ENCODE peak calls at places on chromosomes 6 and 20, in six cellular contexts. One of them, this sample, is unnamed.

GRCh38 chr6:142378138-142378875 is 76.5 kb downstream of the ADGRG6 start:
- DNase-seq in AG09309: peak
- DNase-seq in cardiac muscle cell: peak
- DNase-seq in pancreas: no peak
- DNase-seq in lower lobe of right lung: no peak
- DNase-seq in AG10803: peak
- DNase-seq in this sample: peak

GRCh38 chr6:130412556-130413290 is 46.9 kb downstream of the TMEM200A start:
- DNase-seq in AG09309: no peak
- DNase-seq in cardiac muscle cell: no peak
- DNase-seq in pancreas: no peak
- DNase-seq in lower lobe of right lung: no peak
- DNase-seq in AG10803: peak
- DNase-seq in this sample: peak

GRCh38 chr20:35648836-35649235 is 15.9 kb downstream of the CPNE1 start:
- DNase-seq in AG09309: no peak
- DNase-seq in cardiac muscle cell: no peak
- DNase-seq in pancreas: no peak
- DNase-seq in lower lobe of right lung: no peak
- DNase-seq in AG10803: peak
- DNase-seq in this sample: peak

GRCh38 chr6:33895296-33895695 is 91.5 kb upstream of the MLN start:
- DNase-seq in AG09309: no peak
- DNase-seq in cardiac muscle cell: no peak
- DNase-seq in pancreas: no peak
- DNase-seq in lower lobe of right lung: peak
- DNase-seq in AG10803: no peak
- DNase-seq in this sample: no peak

GRCh38 chr6:150336299-150336698 is 32.5 kb upstream of the IYD start:
- DNase-seq in AG09309: no peak
- DNase-seq in cardiac muscle cell: no peak
- DNase-seq in pancreas: no peak
- DNase-seq in lower lobe of right lung: no peak
- DNase-seq in AG10803: peak
- DNase-seq in this sample: peak

GRCh38 chr6:88374556-88374955 is 208.4 kb upstream of the CNR1 start:
- DNase-seq in AG09309: no peak
- DNase-seq in cardiac muscle cell: no peak
- DNase-seq in pancreas: no peak
- DNase-seq in lower lobe of right lung: no peak
- DNase-seq in AG10803: no peak
- DNase-seq in this sample: no peak

GRCh38 chr6:17012421-17013225 is 89.2 kb upstream of the STMND1 start:
- DNase-seq in AG09309: no peak
- DNase-seq in cardiac muscle cell: peak
- DNase-seq in pancreas: no peak
- DNase-seq in lower lobe of right lung: no peak
- DNase-seq in AG10803: peak
- DNase-seq in this sample: no peak

GRCh38 chr20:37417857-37418501 is 72.0 kb downstream of the SRC start:
- DNase-seq in AG09309: no peak
- DNase-seq in cardiac muscle cell: no peak
- DNase-seq in pancreas: no peak
- DNase-seq in lower lobe of right lung: no peak
- DNase-seq in AG10803: peak
- DNase-seq in this sample: peak

GRCh38 chr6:45988635-45989034 is 27.0 kb downstream of the CLIC5 start:
- DNase-seq in AG09309: no peak
- DNase-seq in cardiac muscle cell: peak
- DNase-seq in pancreas: no peak
- DNase-seq in lower lobe of right lung: no peak
- DNase-seq in AG10803: no peak
- DNase-seq in this sample: no peak

GRCh38 chr6:47438481-47439347 is 38.9 kb upstream of the CD2AP start:
- DNase-seq in AG09309: no peak
- DNase-seq in cardiac muscle cell: no peak
- DNase-seq in pancreas: no peak
- DNase-seq in lower lobe of right lung: no peak
- DNase-seq in AG10803: no peak
- DNase-seq in this sample: no peak

GRCh38 chr20:11445891-11446290 is 471.8 kb upstream of the BTBD3 start:
- DNase-seq in AG09309: no peak
- DNase-seq in cardiac muscle cell: no peak
- DNase-seq in pancreas: no peak
- DNase-seq in lower lobe of right lung: no peak
- DNase-seq in AG10803: peak
- DNase-seq in this sample: peak

GRCh38 chr6:713351-713750 is 20.4 kb upstream of the EXOC2 start:
- DNase-seq in AG09309: no peak
- DNase-seq in cardiac muscle cell: no peak
- DNase-seq in pancreas: no peak
- DNase-seq in lower lobe of right lung: no peak
- DNase-seq in AG10803: peak
- DNase-seq in this sample: no peak

GRCh38 chr6:44494011-44494501 is 106.5 kb downstream of the CDC5L start:
- DNase-seq in AG09309: peak
- DNase-seq in cardiac muscle cell: no peak
- DNase-seq in pancreas: no peak
- DNase-seq in lower lobe of right lung: no peak
- DNase-seq in AG10803: peak
- DNase-seq in this sample: peak

GRCh38 chr6:13486679-13487121 is 700 bp downstream of the GFOD1 start:
- DNase-seq in AG09309: no peak
- DNase-seq in cardiac muscle cell: peak
- DNase-seq in pancreas: peak
- DNase-seq in lower lobe of right lung: peak
- DNase-seq in AG10803: peak
- DNase-seq in this sample: peak

GRCh38 chr6:89927788-89928565 is 33.7 kb downstream of the GJA10 start:
- DNase-seq in AG09309: no peak
- DNase-seq in cardiac muscle cell: no peak
- DNase-seq in pancreas: no peak
- DNase-seq in lower lobe of right lung: no peak
- DNase-seq in AG10803: no peak
- DNase-seq in this sample: peak

GRCh38 chr6:68826501-68826900 is 191.4 kb downstream of the ADGRB3 start:
- DNase-seq in AG09309: no peak
- DNase-seq in cardiac muscle cell: no peak
- DNase-seq in pancreas: no peak
- DNase-seq in lower lobe of right lung: no peak
- DNase-seq in AG10803: no peak
- DNase-seq in this sample: no peak

GRCh38 chr6:14324042-14324441 is 206.5 kb downstream of the CD83 start:
- DNase-seq in AG09309: no peak
- DNase-seq in cardiac muscle cell: no peak
- DNase-seq in pancreas: no peak
- DNase-seq in lower lobe of right lung: no peak
- DNase-seq in AG10803: no peak
- DNase-seq in this sample: no peak

GRCh38 chr6:137904822-137905617 is 38.0 kb downstream of the TNFAIP3 start:
- DNase-seq in AG09309: no peak
- DNase-seq in cardiac muscle cell: no peak
- DNase-seq in pancreas: peak
- DNase-seq in lower lobe of right lung: peak
- DNase-seq in AG10803: peak
- DNase-seq in this sample: no peak

GRCh38 chr6:57040011-57040410 is 6.5 kb upstream of the KIAA1586 start:
- DNase-seq in AG09309: no peak
- DNase-seq in cardiac muscle cell: no peak
- DNase-seq in pancreas: no peak
- DNase-seq in lower lobe of right lung: no peak
- DNase-seq in AG10803: no peak
- DNase-seq in this sample: peak

GRCh38 chr20:32792316-32792715 is 27.4 kb upstream of the MAPRE1 start:
- DNase-seq in AG09309: no peak
- DNase-seq in cardiac muscle cell: peak
- DNase-seq in pancreas: no peak
- DNase-seq in lower lobe of right lung: no peak
- DNase-seq in AG10803: peak
- DNase-seq in this sample: no peak

GRCh38 chr20:22815584-22815983 is 219.5 kb upstream of the SSTR4 start:
- DNase-seq in AG09309: no peak
- DNase-seq in cardiac muscle cell: no peak
- DNase-seq in pancreas: no peak
- DNase-seq in lower lobe of right lung: no peak
- DNase-seq in AG10803: no peak
- DNase-seq in this sample: no peak

GRCh38 chr20:43537921-43538854 is 20.6 kb upstream of the SGK2 start:
- DNase-seq in AG09309: peak
- DNase-seq in cardiac muscle cell: peak
- DNase-seq in pancreas: peak
- DNase-seq in lower lobe of right lung: peak
- DNase-seq in AG10803: peak
- DNase-seq in this sample: peak

GRCh38 chr6:25050356-25050755 is 114.6 kb upstream of the RIPOR2 start:
- DNase-seq in AG09309: no peak
- DNase-seq in cardiac muscle cell: no peak
- DNase-seq in pancreas: no peak
- DNase-seq in lower lobe of right lung: no peak
- DNase-seq in AG10803: peak
- DNase-seq in this sample: peak

GRCh38 chr6:132728616-132729015 is 14.8 kb upstream of the VNN1 start:
- DNase-seq in AG09309: no peak
- DNase-seq in cardiac muscle cell: no peak
- DNase-seq in pancreas: no peak
- DNase-seq in lower lobe of right lung: no peak
- DNase-seq in AG10803: no peak
- DNase-seq in this sample: no peak

GRCh38 chr6:40358473-40359460 is 228.4 kb downstream of the LRFN2 start:
- DNase-seq in AG09309: no peak
- DNase-seq in cardiac muscle cell: no peak
- DNase-seq in pancreas: no peak
- DNase-seq in lower lobe of right lung: no peak
- DNase-seq in AG10803: no peak
- DNase-seq in this sample: no peak

DNA sequence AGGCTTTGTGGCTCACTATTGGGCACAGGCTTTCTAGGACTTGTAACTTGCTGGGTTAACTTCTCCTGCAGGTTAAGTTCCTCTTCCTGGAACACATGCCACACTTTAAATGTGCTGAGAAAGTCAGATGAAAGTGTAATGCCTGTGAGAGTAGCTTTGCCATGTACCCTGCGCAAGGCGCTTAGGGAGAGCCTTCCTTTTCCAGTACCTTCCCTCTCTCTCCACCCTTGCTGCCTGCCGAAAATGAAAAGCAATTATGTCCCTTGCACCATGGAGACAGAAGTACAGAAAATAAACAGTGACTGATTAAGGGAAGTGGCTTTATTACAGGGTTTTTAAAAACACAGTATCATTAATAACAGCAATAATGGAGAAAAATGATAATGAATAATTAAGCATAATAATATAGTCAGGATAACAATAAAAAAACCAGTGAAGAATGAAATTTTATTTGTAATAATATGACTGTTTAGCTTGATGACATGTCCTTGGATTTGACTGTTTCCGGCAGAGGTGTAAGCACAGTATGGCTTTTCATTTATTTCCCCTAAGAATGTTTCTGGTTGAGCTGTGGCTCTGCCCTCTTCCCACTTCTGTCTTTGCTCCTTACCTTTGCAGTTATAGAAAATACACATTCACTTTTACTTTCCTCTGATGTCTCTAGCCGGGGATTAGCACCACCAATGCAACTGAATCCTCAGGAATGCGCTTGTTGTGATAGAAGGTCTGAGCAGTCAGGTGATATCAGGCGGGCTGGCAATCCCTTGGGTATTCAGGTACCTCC is 472.3 kb upstream of the CITED2 start:
- DNase-seq in AG09309: no peak
- DNase-seq in cardiac muscle cell: peak
- DNase-seq in pancreas: no peak
- DNase-seq in lower lobe of right lung: peak
- DNase-seq in AG10803: no peak
- DNase-seq in this sample: no peak
- H3K4me3 ChIP-seq in AG09309: no peak
- H3K4me3 ChIP-seq in cardiac muscle cell: no peak
- H3K4me3 ChIP-seq in pancreas: no peak
- H3K4me3 ChIP-seq in lower lobe of right lung: no peak
- H3K4me3 ChIP-seq in AG10803: no peak
- H3K4me3 ChIP-seq in this sample: no peak

GRCh38 chr6:159169193-159169555 is at the start of gene FNDC1:
- DNase-seq in AG09309: no peak
- DNase-seq in cardiac muscle cell: peak
- DNase-seq in pancreas: no peak
- DNase-seq in lower lobe of right lung: peak
- DNase-seq in AG10803: peak
- DNase-seq in this sample: no peak
- TF ChIP-seq CTCF in AG09309: peak
- TF ChIP-seq CTCF in cardiac muscle cell: no peak
- TF ChIP-seq CTCF in pancreas: no peak
- TF ChIP-seq CTCF in lower lobe of right lung: no peak
- TF ChIP-seq CTCF in AG10803: no peak
- TF ChIP-seq CTCF in this sample: no peak

DNA sequence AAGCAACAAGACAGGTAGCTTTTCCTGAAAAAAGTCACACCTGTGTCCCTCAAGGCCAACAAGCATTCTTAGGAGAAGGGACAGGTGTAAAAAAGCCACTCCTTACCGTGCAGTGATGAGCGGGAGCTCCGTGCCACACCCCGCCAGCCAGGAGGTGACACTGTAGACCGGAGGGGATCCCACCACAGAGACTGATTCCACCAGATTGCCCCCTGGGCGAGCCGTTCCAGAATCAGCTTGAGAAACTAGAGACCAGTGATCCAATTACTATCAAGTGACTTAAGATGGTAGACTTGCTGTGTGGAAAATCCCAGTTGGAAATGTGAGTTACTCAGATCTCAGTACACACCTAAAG is 37.4 kb downstream of the PKHD1 start:
- DNase-seq in AG09309: no peak
- DNase-seq in cardiac muscle cell: no peak
- DNase-seq in pancreas: no peak
- DNase-seq in lower lobe of right lung: no peak
- DNase-seq in AG10803: no peak
- DNase-seq in this sample: no peak
- H3K4me3 ChIP-seq in AG09309: no peak
- H3K4me3 ChIP-seq in cardiac muscle cell: no peak
- H3K4me3 ChIP-seq in pancreas: no peak
- H3K4me3 ChIP-seq in lower lobe of right lung: no peak
- H3K4me3 ChIP-seq in AG10803: no peak
- H3K4me3 ChIP-seq in this sample: no peak

DNA sequence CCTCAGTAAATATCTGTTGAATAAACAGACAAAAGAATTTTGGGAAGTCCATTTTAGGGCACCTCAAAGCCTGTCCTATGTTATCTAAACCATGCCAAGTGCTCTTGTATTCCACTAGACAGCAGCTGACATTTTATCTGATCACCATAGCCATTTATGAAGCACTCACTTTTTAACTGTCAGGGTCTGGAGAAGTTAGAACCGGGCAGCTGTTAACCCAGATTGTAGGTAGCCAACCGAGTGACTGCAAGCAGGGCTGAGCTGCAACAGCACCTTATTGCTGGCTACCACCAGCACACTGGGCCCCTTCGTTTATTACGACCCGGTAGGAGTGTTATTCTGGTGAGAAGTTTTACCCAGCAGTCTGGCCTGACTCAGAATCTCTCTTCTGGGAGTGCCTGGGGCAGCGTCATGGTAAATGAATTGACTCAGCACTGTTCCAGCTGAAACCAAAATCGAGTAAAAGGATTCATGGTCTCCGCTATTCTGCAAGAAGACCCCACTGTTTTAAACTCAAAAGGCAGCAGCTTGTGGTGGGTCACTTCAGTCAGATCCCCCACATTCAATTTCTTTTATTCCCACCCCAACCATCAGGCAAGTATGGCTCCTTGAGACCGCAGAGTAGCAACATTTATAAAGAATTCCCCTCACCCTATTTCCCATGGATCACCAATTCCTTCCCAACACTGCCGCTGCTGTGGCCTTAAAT is 1.7 kb downstream of the UBE2V1 start:
- DNase-seq in AG09309: no peak
- DNase-seq in cardiac muscle cell: no peak
- DNase-seq in pancreas: no peak
- DNase-seq in lower lobe of right lung: no peak
- DNase-seq in AG10803: peak
- DNase-seq in this sample: peak
- TF ChIP-seq CTCF in AG09309: no peak
- TF ChIP-seq CTCF in cardiac muscle cell: no peak
- TF ChIP-seq CTCF in pancreas: no peak
- TF ChIP-seq CTCF in lower lobe of right lung: no peak
- TF ChIP-seq CTCF in AG10803: no peak
- TF ChIP-seq CTCF in this sample: no peak